ENCODE peak calls at places on chromosomes 13 and 19, in six cellular contexts. W is cardiac muscle cell; R is tibial nerve; O is SJCRH30; I is CD8-positive, alpha-beta T cell; K is DND-41. G is an unnamed sample. For H3K4me1 and H3K36me3, the result is how much of the 10 kb centered on the place peaks cover.

GRCh38 chr19:10835089-10835753 is 791 bp downstream of the TMED1 start:
- DNase-seq in I (no peak), W (no peak), O (no peak), K (no peak), R (no peak), G (no peak)

GRCh38 chr13:113726961-113727411 is 32.0 kb upstream of the TMEM255B start:
- DNase-seq in O (no peak), I (no peak), K (no peak), W (peak), R (no peak), G (no peak)

GRCh38 chr13:97018029-97018819 is 23.9 kb upstream of the OXGR1 start:
- DNase-seq in R (no peak), I (peak), K (peak), O (peak), W (peak), G (peak)

GRCh38 chr19:50875795-50876422 is 2.7 kb downstream of the KLK2 start:
- DNase-seq in W (no peak), O (no peak), R (no peak), K (no peak), I (no peak), G (no peak)

GRCh38 chr13:48028066-48028465 is 9.5 kb upstream of the NUDT15 start:
- DNase-seq in W (no peak), O (no peak), K (no peak), I (no peak), R (no peak), G (no peak)

GRCh38 chr19:40466219-40467006 is at the start of gene SPTBN4:
- DNase-seq in I (peak), K (no peak), O (no peak), R (peak), W (no peak), G (no peak)

GRCh38 chr13:96089749-96090239 is at the start of gene HS6ST3:
- DNase-seq in R (no peak), O (peak), K (no peak), W (peak), I (no peak), G (no peak)

GRCh38 chr13:55062662-55063061 is 2034.0 kb downstream of the OLFM4 start:
- DNase-seq in R (no peak), O (no peak), K (no peak), W (no peak), I (no peak), G (no peak)

GRCh38 chr13:61414686-61415664 is 674 bp downstream of the PCDH20 start:
- DNase-seq in W (peak), I (no peak), R (no peak), K (no peak), O (peak), G (no peak)

GRCh38 chr19:17967258-17968051 is 548 bp downstream of the KCNN1 start:
- DNase-seq in I (no peak), O (no peak), W (no peak), R (no peak), K (no peak), G (no peak)
- H3K4me3 ChIP-seq in I (no peak), O (no peak), W (peak), R (no peak), K (no peak), G (no peak)

GRCh38 chr19:17755977-17756670 is 4.8 kb downstream of the FCHO1 start:
- DNase-seq in W (peak), I (peak), K (peak), O (peak), R (no peak), G (peak)
- H3K4me1 ChIP-seq in W (under half), I (under half), K (under half), O (under half), R (under half), G (under half)

GRCh38 chr19:16520986-16521624 is 21.1 kb downstream of the CHERP start:
- DNase-seq in I (no peak), K (no peak), O (no peak), R (no peak), W (no peak), G (no peak)
- H3K36me3 ChIP-seq in I (half or more), K (half or more), O (half or more), R (half or more), W (half or more), G (half or more)

GRCh38 chr19:4499318-4499717 is 19.0 kb downstream of the PLIN4 start:
- DNase-seq in R (no peak), I (no peak), K (no peak), W (no peak), O (no peak), G (no peak)
- H3K4me3 ChIP-seq in R (no peak), I (no peak), K (no peak), W (no peak), O (no peak), G (no peak)

DNA sequence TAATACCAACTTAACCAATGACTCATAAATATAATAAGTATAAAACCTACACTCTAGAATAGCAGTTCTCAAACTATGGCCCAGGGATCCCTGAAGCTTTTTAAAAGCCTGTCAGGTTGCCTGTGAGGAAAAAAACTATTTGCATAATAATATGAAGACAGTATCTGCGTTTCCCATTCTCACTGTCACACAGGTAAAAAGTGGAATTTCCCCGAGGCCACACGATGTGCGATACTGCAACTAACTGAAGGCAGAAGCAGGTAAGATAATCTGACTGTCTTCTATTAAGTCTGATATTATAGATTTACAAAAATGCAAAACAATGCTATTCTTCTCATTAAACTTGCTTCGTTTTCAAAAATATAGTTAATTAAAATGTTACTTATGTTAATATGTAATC is 52.5 kb upstream of the EEF1AKMT1 start:
- DNase-seq in K (no peak), R (no peak), O (no peak), I (no peak), W (no peak), G (no peak)
- H3K4me1 ChIP-seq in K (under half), R (under half), O (under half), I (under half), W (half or more), G (under half)

GRCh38 chr19:6414793-6415591 is 9.6 kb downstream of the KHSRP start:
- DNase-seq in O (no peak), I (no peak), W (no peak), R (no peak), K (no peak), G (no peak)
- H3K36me3 ChIP-seq in O (half or more), I (under half), W (half or more), R (half or more), K (half or more), G (half or more)

GRCh38 chr19:658059-658839 is 4.8 kb downstream of the RNF126 start:
- DNase-seq in K (no peak), I (no peak), W (no peak), R (no peak), O (no peak), G (no peak)
- H3K4me3 ChIP-seq in K (no peak), I (no peak), W (no peak), R (no peak), O (no peak), G (no peak)